ENCODE peak calls at places on chromosome 21, in five cellular contexts. H is psoas muscle, X is ovary, Z is PC-9, G is tibial nerve. R is an unnamed sample.

GRCh38 chr21:40054403-40054802 is 187.2 kb downstream of the PCP4 start:
- DNase-seq in H (no peak), X (no peak), Z (no peak), G (no peak), R (peak)

GRCh38 chr21:15151385-15152103 is 86.7 kb upstream of the NRIP1 start:
- DNase-seq in H (no peak), X (no peak), Z (no peak), G (no peak), R (no peak)

GRCh38 chr21:15141236-15141970 is 76.6 kb upstream of the NRIP1 start:
- DNase-seq in H (no peak), X (no peak), Z (no peak), G (no peak), R (peak)

GRCh38 chr21:37746849-37747248 is 169.4 kb downstream of the KCNJ6 start:
- DNase-seq in H (no peak), X (no peak), Z (no peak), G (no peak), R (no peak)

GRCh38 chr21:15671188-15671587 is 58.6 kb upstream of the USP25 start:
- DNase-seq in H (no peak), X (no peak), Z (no peak), G (no peak), R (no peak)

GRCh38 chr21:33685613-33686197 is 43.4 kb downstream of the ITSN1 start:
- DNase-seq in H (no peak), X (no peak), Z (peak), G (no peak), R (no peak)

GRCh38 chr21:17491716-17492414 is 21.0 kb upstream of the CXADR start:
- DNase-seq in H (no peak), X (no peak), Z (peak), G (peak), R (peak)

GRCh38 chr21:17371470-17371869 is 141.4 kb upstream of the CXADR start:
- DNase-seq in H (no peak), X (no peak), Z (peak), G (no peak), R (no peak)

GRCh38 chr21:38355992-38356781 is 99.4 kb downstream of the KCNJ15 start:
- DNase-seq in H (peak), X (peak), Z (no peak), G (peak), R (peak)

GRCh38 chr21:17799414-17800164 is 19.6 kb downstream of the C21orf91 start:
- DNase-seq in H (no peak), X (no peak), Z (no peak), G (no peak), R (no peak)

GRCh38 chr21:35051287-35051818 is 2.3 kb upstream of the RUNX1 start:
- DNase-seq in H (peak), X (no peak), Z (peak), G (peak), R (peak)
- H3K27ac ChIP-seq in H (peak), X (no peak), Z (peak), G (peak), R (no peak)

GRCh38 chr21:41665766-41666595 is 100.9 kb downstream of the RIPK4 start:
- DNase-seq in H (no peak), X (no peak), Z (no peak), G (no peak), R (no peak)
- H3K27ac ChIP-seq in H (no peak), X (no peak), Z (no peak), G (no peak), R (no peak)

DNA sequence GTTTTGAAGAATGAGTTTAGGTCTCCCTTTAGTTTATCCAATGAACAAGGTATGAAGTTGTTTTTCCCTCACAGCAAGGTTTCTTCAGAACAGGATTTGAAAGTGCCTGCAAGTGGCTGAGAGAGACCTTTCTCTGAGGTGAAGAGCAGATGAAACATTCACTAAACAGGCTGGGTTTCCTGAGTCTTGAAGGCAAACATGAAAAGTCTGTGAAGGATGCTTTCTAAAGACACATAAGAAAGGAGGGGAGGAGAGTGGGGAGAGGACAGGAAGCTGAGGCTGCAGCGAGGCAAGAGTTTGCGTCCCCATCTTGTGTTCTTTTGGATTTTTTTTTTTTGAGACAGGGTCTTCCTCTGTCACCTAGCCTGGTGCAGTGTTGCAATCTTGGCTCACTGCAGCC is 95.7 kb upstream of the SIM2 start:
- DNase-seq in H (no peak), X (no peak), Z (no peak), G (no peak), R (no peak)
- H3K27ac ChIP-seq in H (no peak), X (no peak), Z (no peak), G (no peak), R (no peak)

GRCh38 chr21:45478115-45478801 is 64.0 kb downstream of the SLC19A1 start:
- DNase-seq in H (peak), X (peak), Z (no peak), G (peak), R (peak)

GRCh38 chr21:45477176-45478114 is 64.8 kb downstream of the SLC19A1 start:
- DNase-seq in H (no peak), X (no peak), Z (no peak), G (no peak), R (no peak)

GRCh38 chr21:45475797-45476570 is 66.3 kb downstream of the SLC19A1 start:
- DNase-seq in H (no peak), X (no peak), Z (no peak), G (no peak), R (no peak)

GRCh38 chr21:45475004-45475685 is 67.1 kb downstream of the SLC19A1 start:
- DNase-seq in H (no peak), X (no peak), Z (no peak), G (no peak), R (no peak)

DNA sequence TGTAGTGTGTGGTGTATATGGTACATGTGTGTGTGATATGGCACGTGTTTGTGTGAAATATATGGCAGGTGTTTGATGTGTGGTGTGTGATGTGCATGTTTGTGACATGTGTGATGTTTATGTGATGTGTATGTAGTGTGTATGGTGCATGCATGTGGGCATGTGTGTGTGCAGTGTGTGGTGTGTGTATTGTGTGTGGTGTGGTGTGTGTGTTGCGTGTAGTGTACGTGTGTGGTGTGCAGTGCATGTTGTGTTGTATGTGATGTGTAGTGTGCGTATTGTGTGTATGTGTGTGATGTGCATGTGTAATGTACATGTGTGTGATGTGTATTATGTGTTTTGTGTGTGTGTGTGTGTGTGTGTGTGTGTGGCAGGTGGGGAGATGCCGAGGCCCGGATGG is 65.7 kb downstream of the SLC19A1 start:
- DNase-seq in H (no peak), X (no peak), Z (no peak), G (no peak), R (no peak)
- H3K27ac ChIP-seq in H (no peak), X (no peak), Z (no peak), G (no peak), R (no peak)

DNA sequence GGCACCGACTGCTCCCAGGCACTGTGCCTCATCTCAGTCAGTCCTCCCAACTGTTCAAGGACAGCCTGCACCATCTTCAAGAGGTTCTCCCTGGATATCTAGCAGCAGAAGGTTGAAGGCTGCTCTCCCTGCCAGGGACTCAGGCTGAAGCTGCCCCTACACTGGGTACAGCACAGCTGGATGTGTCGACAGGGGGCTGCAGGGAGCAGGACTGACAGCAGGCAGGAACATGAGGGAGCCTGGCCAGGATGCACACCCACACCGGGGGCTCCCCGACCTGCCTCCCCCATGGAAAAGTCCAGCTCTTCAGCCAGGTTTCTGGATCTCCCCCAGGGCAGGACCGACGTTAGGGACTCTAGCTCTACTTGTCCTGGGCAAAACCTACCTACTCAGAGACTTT is 20.5 kb downstream of the SETD4 start:
- DNase-seq in H (no peak), X (no peak), Z (no peak), G (no peak), R (no peak)
- H3K27ac ChIP-seq in H (no peak), X (no peak), Z (no peak), G (no peak), R (no peak)

DNA sequence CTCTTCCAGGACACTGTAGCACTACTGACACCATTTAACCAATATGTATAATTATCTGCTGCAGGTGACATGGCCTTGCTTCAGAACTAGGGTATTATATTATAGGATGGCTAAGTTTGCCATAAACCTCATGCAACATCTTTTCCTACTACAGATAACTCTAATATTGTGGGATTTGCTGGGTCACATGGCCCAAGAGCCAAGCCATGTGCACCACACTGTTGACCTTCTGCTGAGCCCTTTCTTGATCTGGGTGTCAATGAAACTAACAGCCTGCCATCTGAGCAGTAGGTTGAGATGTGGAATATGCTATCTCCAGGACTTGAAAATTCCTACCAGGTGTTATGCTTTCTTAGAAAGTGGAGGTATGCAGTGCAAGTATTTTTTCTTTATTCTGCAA is 2291.1 kb downstream of the MRPL39 start:
- DNase-seq in H (no peak), X (no peak), Z (no peak), G (no peak), R (no peak)
- H3K27ac ChIP-seq in H (no peak), X (no peak), Z (no peak), G (no peak), R (no peak)

GRCh38 chr21:29053656-29054055 is 19.8 kb downstream of the CCT8 start:
- DNase-seq in H (no peak), X (no peak), Z (no peak), G (no peak), R (no peak)
- H3K27ac ChIP-seq in H (peak), X (no peak), Z (no peak), G (no peak), R (no peak)

DNA sequence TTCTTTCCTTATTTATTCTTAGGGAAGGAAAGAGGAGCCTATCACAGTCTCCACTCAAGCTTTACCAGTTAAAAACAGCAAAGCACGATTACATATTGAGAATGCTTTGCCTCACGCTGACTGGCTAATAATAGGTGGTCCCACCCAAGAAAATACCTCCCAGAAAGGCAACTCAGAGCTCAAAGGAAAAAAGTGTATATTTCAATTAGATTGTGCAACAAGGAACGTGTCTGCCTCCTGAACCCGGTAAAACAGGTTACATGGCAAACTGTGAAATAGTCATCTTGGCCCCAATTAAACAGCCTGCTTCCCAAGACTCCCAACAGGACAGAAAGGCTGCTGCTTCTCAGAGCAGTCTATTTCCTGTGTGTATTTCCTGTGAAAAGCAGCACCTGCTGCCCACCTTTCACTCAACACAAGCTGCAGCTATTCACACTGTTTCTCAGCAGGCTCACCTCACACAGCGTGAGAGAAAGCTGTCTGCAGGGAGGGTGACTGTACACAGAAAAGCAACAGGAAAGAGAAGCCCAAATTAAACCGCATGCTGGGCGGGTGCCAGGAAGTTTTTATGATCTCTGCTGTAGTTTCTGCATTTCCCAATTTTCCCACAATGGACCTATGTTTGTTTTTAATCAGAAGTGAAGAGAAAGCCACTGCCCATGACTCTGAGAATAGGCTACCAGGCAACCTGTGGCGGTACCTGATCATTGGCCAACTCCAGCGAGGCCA is 44.0 kb downstream of the URB1 start:
- DNase-seq in H (no peak), X (no peak), Z (peak), G (no peak), R (peak)
- H3K27ac ChIP-seq in H (no peak), X (no peak), Z (peak), G (no peak), R (no peak)

R was measured in body of pancreas.